ENCODE peak calls at places on chromosomes 5 and 9, in seven cellular contexts. D is endodermal cell; A is bronchial epithelial cell; E is right lobe of liver; X is cardiac fibroblast; H is AG04450; T is activated CD8-positive, alpha-beta T cell treated with anti-CD3 and anti-CD28 coated beads for 36 hours. G is an unnamed sample.

GRCh38 chr5:15105799-15106393 is 234.3 kb upstream of the ANKH start:
- DNase-seq in D (peak), A (peak), E (no peak), X (peak), H (no peak), T (peak), G (peak)

GRCh38 chr5:160702856-160703453 is 149.1 kb downstream of the ATP10B start:
- DNase-seq in D (no peak), A (no peak), E (no peak), X (no peak), H (no peak), T (no peak), G (no peak)

GRCh38 chr9:91948061-91948422 is 2.0 kb downstream of the ROR2 start:
- DNase-seq in D (peak), A (no peak), E (no peak), X (no peak), H (no peak), T (no peak), G (peak)

GRCh38 chr5:135193213-135194125 is 159.4 kb upstream of the PITX1 start:
- DNase-seq in D (no peak), A (peak), E (no peak), X (peak), H (peak), T (no peak), G (no peak)

GRCh38 chr5:54695198-54695966 is 177.8 kb downstream of the SNX18 start:
- DNase-seq in D (no peak), A (no peak), E (peak), X (no peak), H (no peak), T (no peak), G (no peak)

GRCh38 chr5:39446231-39446630 is 21.5 kb upstream of the DAB2 start:
- DNase-seq in D (no peak), A (no peak), E (no peak), X (peak), H (no peak), T (no peak), G (no peak)

GRCh38 chr5:180129291-180130190 is 58.0 kb upstream of the RNF130 start:
- DNase-seq in D (peak), A (no peak), E (no peak), X (no peak), H (no peak), T (no peak), G (no peak)

GRCh38 chr5:151264113-151264512 is 11.1 kb downstream of the GM2A start:
- DNase-seq in D (no peak), A (peak), E (no peak), X (peak), H (no peak), T (peak), G (no peak)

GRCh38 chr5:16810503-16810854 is 125.6 kb downstream of the MYO10 start:
- DNase-seq in D (no peak), A (no peak), E (no peak), X (no peak), H (no peak), T (no peak), G (no peak)

GRCh38 chr9:108184009-108184408 is 671.8 kb downstream of the ACTL7B start:
- DNase-seq in D (no peak), A (peak), E (no peak), X (no peak), H (no peak), T (no peak), G (no peak)

DNA sequence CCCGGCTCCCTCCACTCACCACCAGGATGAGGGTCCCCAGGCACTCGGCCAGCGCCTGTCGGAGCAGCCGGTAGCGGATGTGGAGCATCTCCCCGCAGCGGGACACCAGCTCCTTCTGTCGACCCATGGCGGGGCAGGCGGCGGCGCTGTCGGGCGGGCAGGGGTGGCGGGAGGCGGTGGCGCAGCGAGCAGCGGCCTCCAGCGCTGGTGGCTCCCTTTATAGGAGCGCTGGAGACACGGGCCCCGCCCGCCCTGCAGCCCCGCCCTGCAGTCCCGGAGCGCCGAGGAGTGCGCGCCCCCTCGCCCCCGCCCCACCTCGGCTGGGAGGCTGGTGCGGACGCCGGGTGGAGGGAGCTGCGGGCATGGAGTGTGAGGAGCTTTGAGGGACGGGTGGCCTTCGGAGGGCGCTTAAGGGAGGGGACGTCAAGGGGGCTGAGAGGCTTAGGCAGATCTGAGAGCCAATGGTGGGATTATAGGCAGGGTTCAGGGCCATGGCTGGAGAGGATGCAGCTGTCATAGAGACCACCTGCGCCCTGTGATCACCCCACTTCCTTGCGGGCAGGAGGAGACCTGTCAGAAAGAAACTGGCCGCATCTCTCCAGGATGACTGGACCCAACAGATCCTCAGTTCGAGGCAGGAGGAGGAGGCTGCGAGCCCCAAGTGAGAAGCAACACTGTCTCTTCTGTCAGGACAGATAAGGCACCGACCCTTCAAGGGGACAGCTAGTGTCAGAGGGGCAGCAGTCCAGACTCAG is at the start of gene AQP3:
- DNase-seq in D (peak), A (no peak), E (peak), X (no peak), H (no peak), T (peak), G (peak)
- TF ChIP-seq CTCF in D (peak), A (peak), E (peak), X (peak), H (peak), T (peak), G (no peak)

DNA sequence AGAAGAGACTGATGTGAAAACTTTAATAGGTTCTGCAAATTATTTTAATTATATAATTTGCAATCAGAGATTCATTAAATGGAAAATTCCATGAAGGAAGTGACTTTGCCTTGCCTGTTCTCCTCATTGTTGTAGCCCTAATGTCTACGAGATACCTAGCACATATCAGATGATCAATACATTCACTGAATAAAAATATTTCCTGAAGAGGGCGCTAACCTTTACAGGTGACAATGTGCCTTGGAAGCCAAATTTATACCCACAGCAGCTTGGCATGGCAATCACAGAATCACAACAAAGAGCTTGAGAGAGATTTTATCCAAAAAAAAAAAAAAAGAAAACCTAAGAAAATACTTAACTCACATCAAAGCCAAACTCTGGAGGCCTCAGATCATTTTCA is 17.4 kb downstream of the HAUS6 start:
- DNase-seq in D (no peak), A (peak), E (no peak), X (peak), H (no peak), T (no peak), G (no peak)
- TF ChIP-seq CTCF in D (peak), A (peak), E (peak), X (peak), H (peak), T (peak), G (peak)

GRCh38 chr5:76866503-76866902 is 16.7 kb downstream of the S100Z start:
- DNase-seq in D (no peak), A (no peak), E (no peak), X (no peak), H (no peak), T (no peak), G (no peak)

GRCh38 chr5:76861616-76862015 is 11.8 kb downstream of the S100Z start:
- DNase-seq in D (no peak), A (no peak), E (no peak), X (peak), H (peak), T (no peak), G (no peak)

GRCh38 chr5:76867027-76867426 is 17.2 kb downstream of the S100Z start:
- DNase-seq in D (no peak), A (no peak), E (no peak), X (peak), H (no peak), T (no peak), G (no peak)

GRCh38 chr5:76867827-76868693 is 18.2 kb downstream of the S100Z start:
- DNase-seq in D (peak), A (peak), E (peak), X (peak), H (peak), T (peak), G (peak)

GRCh38 chr5:76862986-76863385 is 13.2 kb downstream of the S100Z start:
- DNase-seq in D (no peak), A (no peak), E (no peak), X (no peak), H (no peak), T (no peak), G (no peak)
- TF ChIP-seq CTCF in D (no peak), A (no peak), E (no peak), X (no peak), H (no peak), T (no peak), G (no peak)

GRCh38 chr9:111959468-111959941 is 62.9 kb downstream of the UGCG start:
- DNase-seq in D (no peak), A (peak), E (peak), X (peak), H (no peak), T (no peak), G (no peak)
- TF ChIP-seq CTCF in D (no peak), A (no peak), E (no peak), X (no peak), H (no peak), T (no peak), G (no peak)

DNA sequence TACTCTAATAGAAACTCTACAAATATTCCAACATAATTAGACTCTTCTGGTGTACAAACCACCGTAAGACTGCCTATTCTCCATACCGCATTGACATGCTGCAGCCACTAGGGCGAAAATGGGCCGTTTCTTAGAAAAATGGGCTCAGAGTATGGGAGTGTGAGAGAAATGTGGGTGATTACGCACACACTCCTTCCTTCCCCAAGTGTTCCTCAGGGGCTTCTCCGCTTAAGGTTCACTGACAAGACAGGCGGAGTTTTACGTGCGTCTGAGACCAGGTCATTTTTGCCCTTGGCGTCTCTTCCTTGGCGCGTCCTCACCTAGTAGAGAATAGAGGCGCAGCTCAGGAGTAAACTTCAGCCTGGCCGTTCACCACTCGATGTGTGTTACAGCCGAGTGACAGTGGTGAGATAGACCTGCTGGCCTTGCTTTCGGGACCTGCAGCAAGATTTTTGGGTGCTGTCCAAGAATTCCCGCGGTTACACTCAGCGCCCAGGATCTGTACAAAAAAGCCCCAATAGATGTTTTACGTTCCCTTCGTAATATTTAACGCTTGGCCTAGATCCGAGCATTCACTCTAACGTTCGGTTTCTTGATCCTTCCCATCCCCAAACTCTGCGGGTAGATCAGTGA is 1.8 kb upstream of the NTRK2 start:
- DNase-seq in D (peak), A (peak), E (no peak), X (peak), H (no peak), T (peak), G (peak)
- TF ChIP-seq CTCF in D (peak), A (peak), E (no peak), X (peak), H (peak), T (no peak), G (peak)

GRCh38 chr5:171323806-171324632 is 15.0 kb downstream of the TLX3 start:
- DNase-seq in D (no peak), A (no peak), E (no peak), X (no peak), H (no peak), T (no peak), G (no peak)
- TF ChIP-seq CTCF in D (peak), A (no peak), E (no peak), X (no peak), H (no peak), T (no peak), G (no peak)

GRCh38 chr9:17082343-17082742 is 52.5 kb upstream of the CNTLN start:
- DNase-seq in D (peak), A (no peak), E (no peak), X (peak), H (peak), T (no peak), G (peak)
- TF ChIP-seq CTCF in D (peak), A (no peak), E (no peak), X (no peak), H (peak), T (no peak), G (no peak)